ENCODE peak calls at places on chromosomes 16 and 17, in five cellular contexts. Z, X, F, P and M are unnamed samples.

GRCh38 chr16:69531988-69532387 is 33.8 kb upstream of the NFAT5 start:
- DNase-seq in F (no peak), X (no peak), Z (no peak), P (no peak), M (no peak)

GRCh38 chr17:73757324-73757942 is 113.2 kb upstream of the SDK2 start:
- DNase-seq in F (no peak), Z (no peak), P (no peak), X (no peak), M (no peak)

GRCh38 chr16:15704545-15704987 is 54.5 kb downstream of the NDE1 start:
- DNase-seq in X (peak), F (peak), Z (peak), P (peak), M (peak)

GRCh38 chr16:48318630-48319029 is 66.6 kb downstream of the SIAH1 start:
- DNase-seq in Z (no peak), X (no peak), F (peak), P (no peak), M (no peak)

GRCh38 chr16:50021509-50021908 is 3.5 kb upstream of the CNEP1R1 start:
- DNase-seq in F (peak), Z (peak), P (no peak), X (no peak), M (no peak)

GRCh38 chr16:67917852-67918236 is 13.8 kb downstream of the CTRL start:
- DNase-seq in Z (no peak), X (no peak), P (no peak), F (peak), M (no peak)

GRCh38 chr17:77409282-77410161 is 268.8 kb downstream of the SEC14L1 start:
- DNase-seq in X (peak), P (no peak), Z (peak), F (peak), M (no peak)

GRCh38 chr16:88561485-88562369 is 8.5 kb upstream of the ZC3H18 start:
- DNase-seq in F (peak), X (peak), Z (peak), P (peak), M (peak)

GRCh38 chr17:3845361-3845753 is 689 bp downstream of the NCBP3 start:
- DNase-seq in Z (no peak), P (no peak), X (no peak), F (peak), M (peak)

GRCh38 chr17:74183411-74183810 is 20.1 kb upstream of the RPL38 start:
- DNase-seq in X (no peak), F (no peak), P (no peak), Z (no peak), M (no peak)

GRCh38 chr17:50593321-50593720 is 32.8 kb downstream of the CACNA1G start:
- DNase-seq in F (no peak), X (peak), P (no peak), Z (peak), M (no peak)

GRCh38 chr16:10180771-10181163 is 1.5 kb downstream of the GRIN2A start:
- DNase-seq in Z (peak), F (no peak), X (peak), P (no peak), M (peak)

GRCh38 chr16:87445486-87445885 is 47.3 kb downstream of the ZCCHC14 start:
- DNase-seq in X (no peak), F (peak), P (no peak), Z (no peak), M (no peak)

GRCh38 chr17:31654936-31655335 is 204.1 kb downstream of the COPRS start:
- DNase-seq in X (no peak), F (no peak), P (no peak), Z (no peak), M (no peak)

GRCh38 chr17:17041018-17041521 is 1.2 kb upstream of the MPRIP start:
- DNase-seq in F (no peak), X (no peak), Z (no peak), P (no peak), M (no peak)

GRCh38 chr16:86573215-86573614 is 5.1 kb upstream of the FOXL1 start:
- DNase-seq in Z (no peak), F (peak), X (no peak), P (no peak), M (no peak)

GRCh38 chr17:58060596-58061191 is 22.5 kb upstream of the DYNLL2 start:
- DNase-seq in Z (no peak), P (no peak), F (peak), X (no peak), M (no peak)

GRCh38 chr17:41492771-41493170 is 3.1 kb upstream of the KRT36 start:
- DNase-seq in P (no peak), Z (no peak), F (peak), X (no peak), M (no peak)

GRCh38 chr17:66533572-66533971 is 231.2 kb downstream of the PRKCA start:
- DNase-seq in P (peak), Z (peak), X (peak), F (peak), M (no peak)

GRCh38 chr17:70205386-70205785 is 36.1 kb downstream of the KCNJ2 start:
- DNase-seq in Z (no peak), P (no peak), F (no peak), X (no peak), M (no peak)

GRCh38 chr16:27722892-27723450 is 173.0 kb downstream of the KATNIP start:
- DNase-seq in X (no peak), P (no peak), F (no peak), Z (no peak), M (no peak)

GRCh38 chr17:65850486-65850885 is 289.0 kb upstream of the AXIN2 start:
- DNase-seq in Z (no peak), F (peak), X (no peak), P (no peak), M (no peak)

GRCh38 chr16:84684592-84684965 is 15.2 kb upstream of the USP10 start:
- DNase-seq in P (no peak), F (no peak), Z (no peak), X (no peak), M (no peak)

GRCh38 chr16:84687715-84688114 is 12.1 kb upstream of the USP10 start:
- DNase-seq in Z (no peak), F (peak), P (peak), X (no peak), M (no peak)

GRCh38 chr16:84685210-84685609 is 14.6 kb upstream of the USP10 start:
- DNase-seq in Z (no peak), P (no peak), F (no peak), X (no peak), M (no peak)

GRCh38 chr16:84689126-84689525 is 10.7 kb upstream of the USP10 start:
- DNase-seq in Z (no peak), P (peak), X (no peak), F (peak), M (no peak)

DNA sequence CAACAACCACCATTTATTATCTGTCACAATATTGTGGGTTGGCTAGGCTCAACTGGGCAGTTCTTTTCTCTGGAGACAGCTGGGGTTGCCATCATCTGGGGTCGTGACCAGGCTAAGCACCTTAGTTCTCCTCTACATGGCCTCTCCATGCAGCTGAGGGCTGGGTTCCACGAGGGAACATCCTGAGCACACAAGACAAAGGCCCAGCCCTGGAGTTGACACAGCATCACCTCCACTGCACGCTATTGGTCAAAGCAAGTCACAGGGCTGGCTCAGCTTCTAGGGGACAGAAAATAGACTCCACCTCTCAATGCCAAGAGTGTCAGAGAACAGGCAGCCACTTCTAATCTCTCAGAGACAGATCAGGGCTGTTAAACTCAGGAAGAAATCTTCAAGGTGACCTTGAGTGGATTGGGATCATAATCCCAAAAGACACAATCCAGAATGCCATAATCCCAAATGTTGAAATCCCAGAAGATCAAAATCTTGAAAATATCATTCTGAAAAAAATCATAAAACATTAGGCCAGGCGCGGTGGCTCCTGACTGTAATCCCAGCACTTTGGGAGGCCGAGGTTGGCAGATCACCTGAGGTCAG is 13.0 kb upstream of the USP10 start:
- DNase-seq in P (no peak), Z (no peak), X (no peak), F (no peak), M (no peak)
- TF ChIP-seq CTCF in P (no peak), Z (no peak), X (no peak), F (no peak), M (no peak)

DNA sequence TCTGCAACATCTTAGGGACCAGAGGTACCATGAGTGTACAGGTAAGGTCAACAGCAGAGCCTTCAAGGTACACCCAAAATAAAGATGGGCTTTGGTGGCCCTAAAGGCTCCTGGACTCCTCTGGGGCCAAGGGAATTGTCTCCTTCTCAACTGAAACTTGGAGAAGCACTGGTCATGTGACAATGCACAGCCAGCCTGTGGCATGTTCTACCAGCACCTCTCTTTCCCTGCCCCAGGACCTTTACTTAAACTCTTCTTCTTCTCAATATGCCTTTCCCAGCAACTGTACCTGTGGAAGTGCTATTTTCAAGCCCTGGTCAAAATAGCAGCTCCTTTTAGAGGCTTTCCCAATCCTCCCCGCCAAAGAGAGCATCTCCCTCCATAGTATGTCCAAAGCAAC is 28.4 kb downstream of the PIPOX start:
- DNase-seq in P (no peak), F (no peak), X (no peak), Z (no peak), M (no peak)
- TF ChIP-seq CTCF in P (no peak), F (no peak), X (no peak), Z (no peak), M (no peak)

DNA sequence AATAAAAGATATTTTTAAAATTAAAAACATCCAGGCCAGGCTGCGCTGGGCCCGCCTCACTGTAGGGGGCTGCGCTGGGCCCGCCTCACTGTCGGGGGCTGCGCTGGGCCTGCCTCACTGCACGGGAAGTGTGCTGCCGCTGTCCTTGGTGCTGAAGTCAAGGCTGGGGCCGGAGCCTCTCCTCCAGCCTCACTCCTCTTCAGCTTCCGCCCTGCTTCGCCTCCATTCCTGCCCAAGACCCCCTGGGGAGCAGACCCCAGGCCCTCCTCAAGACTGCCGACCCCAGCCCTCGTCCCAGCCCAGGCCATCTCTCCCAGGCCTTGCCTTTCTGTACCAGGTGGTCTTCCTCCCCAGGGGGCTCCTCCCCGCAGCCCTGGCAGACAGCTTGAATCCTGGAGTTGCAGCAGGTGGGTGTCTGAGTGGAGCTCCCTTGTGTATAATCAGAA is 26.2 kb downstream of the ENDOV start:
- DNase-seq in X (peak), F (peak), P (no peak), Z (peak), M (peak)
- TF ChIP-seq CTCF in X (peak), F (no peak), P (no peak), Z (no peak), M (no peak)

GRCh38 chr17:56835259-56835575 is 1.3 kb downstream of the DGKE start:
- DNase-seq in X (peak), P (no peak), F (no peak), Z (no peak), M (no peak)

GRCh38 chr17:56833812-56834379 is at the start of the genes C17orf67 and DGKE:
- DNase-seq in F (peak), Z (peak), X (peak), P (peak), M (peak)

GRCh38 chr17:56832446-56832845 is 1.3 kb downstream of the C17orf67 start:
- DNase-seq in P (no peak), X (no peak), F (no peak), Z (no peak), M (no peak)

GRCh38 chr17:56833023-56833811 is 503 bp downstream of the C17orf67 start:
- DNase-seq in X (no peak), F (peak), Z (peak), P (peak), M (peak)

GRCh38 chr17:56834380-56835258 is 668 bp downstream of the DGKE start:
- DNase-seq in P (no peak), X (peak), F (peak), Z (peak), M (peak)
- TF ChIP-seq CTCF in P (no peak), X (peak), F (no peak), Z (peak), M (no peak)

DNA sequence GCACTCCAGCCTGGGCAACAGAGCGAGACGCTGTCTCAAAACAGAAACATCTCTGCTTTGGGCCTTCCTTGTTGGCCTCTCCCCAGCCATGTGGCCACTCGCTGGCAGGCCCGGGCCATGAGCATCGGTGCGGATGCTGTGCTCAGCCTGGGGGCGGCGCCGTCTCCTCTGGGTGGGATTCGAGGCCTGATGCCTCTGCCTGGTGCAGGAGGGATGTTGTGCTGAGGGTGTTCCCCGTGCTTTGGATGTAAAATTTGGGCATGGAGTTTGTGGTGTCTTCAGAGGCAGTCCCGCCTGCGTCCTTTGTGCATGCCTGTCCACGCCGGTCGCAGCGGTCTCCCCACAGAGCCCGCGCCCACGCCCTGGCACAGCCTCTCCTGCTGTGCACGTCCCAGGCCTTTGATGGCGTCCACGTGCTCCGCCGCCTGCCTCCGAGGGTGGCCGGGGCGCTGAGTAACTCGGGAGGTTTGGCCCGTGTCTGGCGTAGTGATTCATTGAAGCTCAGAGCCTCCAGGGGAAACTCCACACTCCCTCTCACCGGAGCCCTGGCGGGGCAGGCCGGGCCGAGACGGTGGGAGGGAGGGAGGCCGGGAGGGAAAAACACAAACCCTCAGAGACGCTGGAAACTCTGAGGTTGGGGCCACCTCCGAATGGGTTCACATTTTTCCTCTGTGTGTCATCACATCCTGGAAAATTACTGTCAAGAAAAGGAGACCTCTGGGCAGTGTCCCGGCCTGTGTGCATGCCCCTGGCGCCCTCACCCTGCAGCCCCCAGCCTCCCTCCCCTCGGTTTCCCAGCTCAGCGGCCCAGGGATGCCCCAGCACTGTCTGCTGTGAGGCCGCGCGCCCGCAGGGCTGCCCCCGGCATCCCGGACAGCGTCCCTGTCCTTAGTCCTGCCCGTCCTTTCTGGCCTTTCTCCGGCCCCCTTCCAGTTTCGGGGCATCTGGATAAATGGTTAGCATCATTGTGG is 19.0 kb downstream of the CENPX start:
- DNase-seq in F (peak), P (peak), Z (no peak), X (peak), M (no peak)
- TF ChIP-seq CTCF in F (no peak), P (no peak), Z (no peak), X (no peak), M (no peak)

GRCh38 chr17:35041390-35041789 is 22.1 kb downstream of the RFFL start:
- DNase-seq in X (no peak), F (no peak), Z (no peak), P (no peak), M (no peak)
- TF ChIP-seq CTCF in X (no peak), F (no peak), Z (no peak), P (no peak), M (no peak)